ENCODE peak calls at places on chromosomes 2 and 18, in four cellular contexts. X is endodermal cell, U is HCT116, K is HepG2. E is an unnamed sample.

GRCh38 chr2:37338933-37339332 is 5.5 kb upstream of the QPCT start:
- DNase-seq in X (no peak), U (no peak), K (no peak), E (no peak)

GRCh38 chr2:107545066-107545465 is 281.6 kb upstream of the RGPD4 start:
- DNase-seq in X (no peak), U (no peak), K (no peak), E (no peak)

GRCh38 chr2:73214120-73215035 is at the start of gene SMYD5:
- DNase-seq in X (peak; percentile 96), U (peak; percentile 69), K (peak; percentile 88), E (peak; percentile 86)

GRCh38 chr2:161423351-161424178 is 7.5 kb downstream of the TBR1 start:
- DNase-seq in X (peak; percentile 87), U (no peak), K (no peak), E (no peak)

GRCh38 chr2:15159206-15159605 is 401.9 kb downstream of the NBAS start:
- DNase-seq in X (no peak), U (no peak), K (no peak), E (no peak)

GRCh38 chr2:33242845-33243244 is 233.6 kb upstream of the RASGRP3 start:
- DNase-seq in X (no peak), U (no peak), K (no peak), E (peak; percentile 72)

GRCh38 chr18:76452357-76452756 is 42.7 kb downstream of the ZNF516 start:
- DNase-seq in X (peak; percentile 40), U (no peak), K (no peak), E (peak; percentile 66)

GRCh38 chr2:133787207-133787606 is 218.9 kb upstream of the NCKAP5 start:
- DNase-seq in X (no peak), U (no peak), K (no peak), E (peak; percentile 35)

GRCh38 chr2:189933911-189934399 is 128.6 kb downstream of the MSTN start:
- DNase-seq in X (no peak), U (no peak), K (no peak), E (peak; percentile 91)

GRCh38 chr2:62711832-62712494 is 6.5 kb downstream of the EHBP1 start:
- DNase-seq in X (no peak), U (no peak), K (peak; percentile 76), E (no peak)

GRCh38 chr2:219562049-219563020 is 9.0 kb downstream of the OBSL1 start:
- DNase-seq in X (peak; percentile 69), U (no peak), K (peak; percentile 64), E (no peak)

GRCh38 chr2:232882505-232883115 is 12.5 kb downstream of the SNORC start:
- DNase-seq in X (peak; percentile 38), U (no peak), K (no peak), E (no peak)

GRCh38 chr2:149388120-149388816 is 57.9 kb downstream of the LYPD6 start:
- DNase-seq in X (peak; percentile 60), U (no peak), K (no peak), E (no peak)

GRCh38 chr2:240512666-240513535 is 44.9 kb downstream of the ANKMY1 start:
- DNase-seq in X (peak; percentile 29), U (no peak), K (no peak), E (no peak)

GRCh38 chr2:29921560-29921915 is at the start of gene ALK:
- DNase-seq in X (peak; percentile 99), U (no peak), K (peak; percentile 13), E (peak; percentile 89)

GRCh38 chr18:45739268-45739667 is 15.3 kb downstream of the SLC14A1 start:
- DNase-seq in X (no peak), U (no peak), K (no peak), E (no peak)

GRCh38 chr18:73807551-73808192 is 340.0 kb downstream of the FBXO15 start:
- DNase-seq in X (no peak), U (no peak), K (no peak), E (no peak)

GRCh38 chr2:3034396-3034795 is 343.2 kb downstream of the EIPR1 start:
- DNase-seq in X (peak; percentile 33), U (no peak), K (no peak), E (no peak)

GRCh38 chr18:77478619-77479018 is 229.0 kb downstream of the GALR1 start:
- DNase-seq in X (no peak), U (no peak), K (peak; percentile 3), E (peak; percentile 73)

GRCh38 chr2:180322781-180323180 is 315.7 kb upstream of the CWC22 start:
- DNase-seq in X (no peak), U (no peak), K (no peak), E (peak; percentile 53)

GRCh38 chr2:160375802-160376469 is 117.7 kb downstream of the RBMS1 start:
- DNase-seq in X (no peak), U (no peak), K (no peak), E (peak; percentile 81)

GRCh38 chr2:239555566-239555895 is 154.7 kb upstream of the HDAC4 start:
- DNase-seq in X (no peak), U (no peak), K (no peak), E (no peak)

GRCh38 chr2:134410831-134411231 is 157.0 kb downstream of the MGAT5 start:
- DNase-seq in X (no peak), U (no peak), K (no peak), E (peak; percentile 37)

GRCh38 chr2:121778736-121779487 is 23.5 kb downstream of the TSN start:
- DNase-seq in X (no peak), U (no peak), K (peak; percentile 84), E (no peak)

GRCh38 chr18:58196164-58196563 is 152.1 kb downstream of the NEDD4L start:
- DNase-seq in X (no peak), U (no peak), K (no peak), E (no peak)
- H3K4me3 ChIP-seq in X (peak overlapping the region; percentile 67), U (peak overlapping the region; percentile 47), K (no peak overlapping the region), E (no peak overlapping the region)

GRCh38 chr2:217966399-217967068 is 36.3 kb downstream of the TNS1 start:
- DNase-seq in X (no peak), U (no peak), K (no peak), E (peak; percentile 68)
- TF ChIP-seq CTCF in X (no peak), U (no peak), K (no peak), E (no peak)

DNA sequence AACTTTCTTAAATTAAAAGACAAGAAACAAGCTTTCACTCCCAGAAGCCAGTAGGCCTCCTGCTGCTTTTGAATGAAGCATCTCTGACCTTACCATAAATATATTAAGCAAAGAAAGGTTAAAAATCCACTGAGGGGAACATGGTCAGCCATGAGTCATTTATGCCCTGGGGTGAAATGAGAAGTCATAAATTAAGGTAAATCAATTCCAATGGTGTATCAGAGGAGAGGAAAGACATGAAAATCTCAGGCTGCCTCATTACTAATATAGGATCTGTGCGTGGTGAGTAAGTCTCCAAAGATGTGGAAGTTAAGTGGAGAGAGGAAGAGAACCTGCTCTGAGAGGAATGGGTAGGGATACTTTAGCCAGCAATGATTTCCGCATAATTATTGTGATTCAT is 292.3 kb upstream of the CHAC2 start:
- DNase-seq in X (no peak), U (peak; percentile 82), K (no peak), E (peak; percentile 1)
- H3K4me3 ChIP-seq in X (no peak overlapping the region), U (no peak overlapping the region), K (no peak overlapping the region), E (no peak overlapping the region)

DNA sequence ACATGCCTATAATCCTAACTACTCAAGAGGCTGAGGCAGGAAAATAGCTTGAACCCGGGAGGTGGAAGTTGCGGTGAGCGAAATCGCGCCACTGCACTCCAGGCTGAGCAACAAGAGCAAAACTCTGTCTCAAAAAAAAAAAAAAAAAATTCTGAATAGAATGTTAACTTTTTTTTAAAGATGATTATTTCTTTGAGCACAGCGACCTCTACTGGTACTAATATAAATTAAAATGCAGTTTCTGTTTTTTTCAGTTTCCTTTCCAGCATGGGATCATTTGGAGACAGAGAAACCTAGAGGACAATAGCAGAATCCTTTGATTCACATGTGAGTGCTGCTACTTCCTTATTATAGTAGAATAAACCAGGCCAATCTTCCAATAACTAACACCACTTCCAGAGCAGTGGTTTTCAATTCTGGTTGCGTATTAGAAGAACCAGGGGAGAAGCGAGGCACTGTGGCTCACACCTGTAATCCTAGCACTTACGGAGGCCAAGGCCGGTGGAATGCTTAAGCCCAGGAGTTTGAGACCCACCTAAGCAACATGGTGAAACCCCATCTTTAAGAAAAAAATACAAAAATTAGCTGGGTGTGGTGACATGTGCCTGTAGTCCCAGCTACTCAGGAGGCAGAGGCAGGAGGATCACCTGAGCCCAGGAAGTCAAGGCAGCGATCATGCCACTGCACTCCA is 10.2 kb downstream of the SRSF7 start:
- DNase-seq in X (no peak), U (no peak), K (peak; percentile 60), E (peak; percentile 61)
- TF ChIP-seq CTCF in X (peak; percentile 78), U (no peak), K (peak; percentile 61), E (peak; percentile 37)

E was measured in choroid plexus epithelial cell.